ENCODE peak calls at places on chromosome 16, in five cellular contexts. A, Y, M, P and R are unnamed samples.

GRCh38 chr16:81713796-81714195 is 65.3 kb upstream of the PLCG2 start:
- DNase-seq in Y (no peak), M (no peak), A (no peak), P (no peak), R (no peak)

GRCh38 chr16:82544378-82544777 is 82.4 kb upstream of the CDH13 start:
- DNase-seq in P (no peak), A (no peak), M (no peak), Y (no peak), R (no peak)

GRCh38 chr16:52499061-52499460 is 47.9 kb downstream of the TOX3 start:
- DNase-seq in Y (no peak), A (no peak), P (no peak), M (no peak), R (no peak)

GRCh38 chr16:51523400-51523799 is 372.3 kb upstream of the SALL1 start:
- DNase-seq in Y (no peak), M (no peak), P (no peak), A (peak), R (no peak)

GRCh38 chr16:71426069-71426879 is 15.6 kb downstream of the TLE7 start:
- DNase-seq in M (peak), P (peak), Y (peak), A (peak), R (peak)

GRCh38 chr16:3822366-3823045 is 58.0 kb downstream of the CREBBP start:
- DNase-seq in A (no peak), M (peak), P (no peak), Y (no peak), R (no peak)

GRCh38 chr16:21083729-21084268 is 66.8 kb downstream of the DNAH3 start:
- DNase-seq in P (peak), Y (peak), M (peak), A (peak), R (no peak)

GRCh38 chr16:78729687-78730086 is 630.2 kb downstream of the WWOX start:
- DNase-seq in Y (no peak), M (no peak), P (peak), A (no peak), R (peak)

GRCh38 chr16:79283578-79283977 is 317.0 kb downstream of the MAF start:
- DNase-seq in P (no peak), M (no peak), Y (no peak), A (no peak), R (no peak)

GRCh38 chr16:53689636-53690035 is 14.0 kb downstream of the RPGRIP1L start:
- DNase-seq in Y (no peak), M (no peak), P (no peak), A (no peak), R (no peak)

GRCh38 chr16:7372095-7372494 is 39.5 kb downstream of the RBFOX1 start:
- DNase-seq in Y (no peak), A (no peak), M (no peak), P (no peak), R (no peak)

GRCh38 chr16:88049020-88049419 is 97.8 kb downstream of the BANP start:
- DNase-seq in A (no peak), P (no peak), M (no peak), Y (no peak), R (no peak)

GRCh38 chr16:53775821-53776431 is 72.0 kb downstream of the FTO start:
- DNase-seq in P (peak), A (peak), M (no peak), Y (no peak), R (no peak)

GRCh38 chr16:17149904-17150483 is 320.8 kb downstream of the XYLT1 start:
- DNase-seq in Y (no peak), P (peak), M (no peak), A (no peak), R (no peak)

GRCh38 chr16:31491778-31492418 is 9.0 kb downstream of the SLC5A2 start:
- DNase-seq in Y (no peak), M (no peak), A (no peak), P (no peak), R (no peak)

GRCh38 chr16:23333034-23333579 is 31.0 kb downstream of the SCNN1B start:
- DNase-seq in A (peak), Y (no peak), M (no peak), P (no peak), R (no peak)

GRCh38 chr16:50520451-50521245 is 27.5 kb upstream of the NKD1 start:
- DNase-seq in Y (no peak), A (no peak), M (no peak), P (peak), R (no peak)

GRCh38 chr16:72312862-72313261 is 140.9 kb upstream of the PMFBP1 start:
- DNase-seq in A (no peak), M (no peak), P (no peak), Y (no peak), R (no peak)

GRCh38 chr16:82169861-82170845 is at the start of gene MPHOSPH6:
- DNase-seq in A (peak), Y (peak), M (peak), P (peak), R (peak)

GRCh38 chr16:19109288-19109664 is 4.5 kb upstream of the ITPRIPL2 start:
- DNase-seq in M (no peak), Y (no peak), A (no peak), P (no peak), R (no peak)

GRCh38 chr16:27374794-27375499 is 27.0 kb upstream of the IL21R start:
- DNase-seq in M (peak), Y (peak), P (peak), A (peak), R (peak)

GRCh38 chr16:12500771-12501170 is 302.9 kb downstream of the CPPED1 start:
- DNase-seq in Y (no peak), A (peak), M (no peak), P (no peak), R (no peak)

GRCh38 chr16:30445408-30446202 is at the start of gene SEPHS2:
- DNase-seq in M (peak), A (peak), Y (peak), P (peak), R (peak)

GRCh38 chr16:49780436-49780835 is 75.5 kb downstream of the ZNF423 start:
- DNase-seq in Y (no peak), A (no peak), P (no peak), M (no peak), R (no peak)

GRCh38 chr16:51416921-51417320 is 265.9 kb upstream of the SALL1 start:
- DNase-seq in A (no peak), Y (no peak), P (no peak), M (no peak), R (no peak)

GRCh38 chr16:3952342-3953131 is 72.0 kb upstream of the CREBBP start:
- DNase-seq in A (no peak), P (no peak), M (no peak), Y (no peak), R (no peak)

GRCh38 chr16:85234310-85235235 is 122.3 kb upstream of the CIBAR2 start:
- DNase-seq in P (peak), M (peak), A (peak), Y (peak), R (no peak)

GRCh38 chr16:67943619-67944503 is at the start of gene LCAT:
- DNase-seq in A (no peak), M (no peak), P (peak), Y (peak), R (no peak)

GRCh38 chr16:79093554-79093967 is 507.0 kb downstream of the MAF start:
- DNase-seq in A (no peak), Y (no peak), M (no peak), P (no peak), R (no peak)

GRCh38 chr16:81646561-81646960 is 132.5 kb upstream of the PLCG2 start:
- DNase-seq in M (no peak), P (no peak), A (no peak), Y (no peak), R (no peak)

GRCh38 chr16:85570213-85570734 is 42.8 kb upstream of the GSE1 start:
- DNase-seq in M (no peak), Y (no peak), A (no peak), P (no peak), R (no peak)

GRCh38 chr16:22188595-22189442 is 17.3 kb upstream of the EEF2K start:
- DNase-seq in M (peak), P (peak), A (peak), Y (peak), R (peak)

GRCh38 chr16:48535831-48536599 is 74.0 kb downstream of the N4BP1 start:
- DNase-seq in Y (no peak), A (no peak), P (peak), M (no peak), R (peak)

GRCh38 chr16:67873435-67874146 is 739 bp downstream of the EDC4 start:
- DNase-seq in P (no peak), A (no peak), M (peak), Y (peak), R (no peak)

GRCh38 chr16:24852281-24852721 is 6.5 kb downstream of the SLC5A11 start:
- DNase-seq in P (no peak), M (no peak), A (peak), Y (no peak), R (no peak)

GRCh38 chr16:53502331-53503269 is at the start of gene AKTIP:
- DNase-seq in P (no peak), M (peak), Y (peak), A (no peak), R (no peak)

GRCh38 chr16:61820398-61820797 is 215.8 kb downstream of the CDH8 start:
- DNase-seq in Y (no peak), P (no peak), M (no peak), A (no peak), R (no peak)

DNA sequence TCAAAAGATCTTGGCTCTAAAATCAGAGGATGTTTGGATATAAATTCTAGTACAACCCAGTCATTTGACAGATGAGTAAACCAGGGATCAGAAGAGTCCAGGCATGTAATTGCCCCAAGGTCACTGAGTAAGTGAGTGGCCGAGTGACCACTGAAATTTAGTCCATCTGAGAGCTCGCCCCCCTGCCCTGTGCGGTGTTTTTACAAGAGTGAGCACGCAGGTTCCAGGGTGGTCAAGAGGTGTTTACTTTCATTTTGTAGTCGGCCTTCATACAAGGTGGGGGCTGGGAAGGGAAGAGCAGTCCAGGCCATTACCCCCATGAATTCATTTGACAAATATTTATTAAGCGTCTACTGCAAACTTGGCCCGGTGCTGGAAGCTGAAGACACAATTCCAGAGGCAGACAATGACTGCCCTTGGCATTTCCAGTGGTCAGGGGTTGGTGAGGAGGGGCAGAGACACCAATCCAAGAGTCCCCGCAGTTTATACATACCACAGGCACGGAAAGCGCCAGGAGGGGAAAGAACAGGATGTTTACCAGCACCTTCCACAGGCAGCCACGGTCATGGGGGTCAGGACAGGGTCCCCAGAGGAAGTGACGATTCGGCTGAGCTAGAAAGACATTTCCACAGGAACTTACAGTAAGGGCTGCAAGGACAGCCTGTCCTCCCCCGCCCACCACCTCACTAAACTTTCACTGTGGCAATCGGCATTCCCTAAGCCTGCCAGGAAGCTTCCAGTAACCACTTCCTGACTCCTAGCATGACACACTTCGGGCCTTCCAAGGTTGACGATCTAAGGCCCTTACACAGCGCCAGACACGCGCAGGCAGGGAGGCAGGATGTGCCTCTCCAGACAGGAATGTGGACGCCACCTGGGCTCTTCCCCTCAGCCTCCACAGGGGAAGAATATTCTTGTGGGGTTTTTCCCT is 1.4 kb upstream of the MT2A start:
- DNase-seq in Y (no peak), A (peak), P (peak), M (peak), R (no peak)
- TF ChIP-seq POLR2A in Y (no peak), A (no peak), P (peak), M (peak), R (no peak)

DNA sequence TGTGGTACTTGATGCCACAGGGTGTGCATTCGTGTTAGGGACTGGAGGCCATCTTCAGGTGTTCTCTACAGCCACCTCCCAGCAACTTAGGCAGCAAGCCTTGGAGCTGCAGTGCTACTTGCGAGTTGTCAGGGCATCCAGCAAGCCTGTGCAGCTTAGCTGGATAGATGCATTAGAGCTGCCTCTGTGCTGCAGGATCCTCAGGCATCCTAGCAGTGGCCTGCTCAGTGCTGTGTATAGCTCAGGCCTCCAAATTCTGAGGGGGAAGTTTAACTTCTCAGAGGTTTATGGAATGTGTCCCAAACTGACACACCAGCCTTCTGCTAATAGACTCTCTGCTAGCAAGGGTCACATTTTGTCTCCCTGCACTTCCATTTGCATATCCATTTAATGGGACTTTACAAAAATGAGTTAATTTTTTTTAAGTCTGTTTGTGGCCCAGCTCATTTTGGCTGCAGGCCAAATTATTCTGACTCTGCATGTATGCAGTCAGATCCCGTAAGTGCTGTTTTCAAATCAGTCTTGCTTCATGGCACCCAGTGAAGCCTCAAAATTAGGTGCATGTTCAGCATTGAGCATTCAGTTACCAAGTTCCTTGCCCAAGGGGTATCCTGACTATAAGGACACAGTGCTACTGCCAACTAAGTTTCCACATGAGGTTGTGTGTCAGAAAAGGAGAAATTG is 6.8 kb downstream of the GABARAPL2 start:
- DNase-seq in A (no peak), P (no peak), Y (no peak), M (no peak), R (no peak)
- H3K4me2 ChIP-seq in A (no peak), P (no peak), Y (no peak), M (no peak), R (peak)

DNA sequence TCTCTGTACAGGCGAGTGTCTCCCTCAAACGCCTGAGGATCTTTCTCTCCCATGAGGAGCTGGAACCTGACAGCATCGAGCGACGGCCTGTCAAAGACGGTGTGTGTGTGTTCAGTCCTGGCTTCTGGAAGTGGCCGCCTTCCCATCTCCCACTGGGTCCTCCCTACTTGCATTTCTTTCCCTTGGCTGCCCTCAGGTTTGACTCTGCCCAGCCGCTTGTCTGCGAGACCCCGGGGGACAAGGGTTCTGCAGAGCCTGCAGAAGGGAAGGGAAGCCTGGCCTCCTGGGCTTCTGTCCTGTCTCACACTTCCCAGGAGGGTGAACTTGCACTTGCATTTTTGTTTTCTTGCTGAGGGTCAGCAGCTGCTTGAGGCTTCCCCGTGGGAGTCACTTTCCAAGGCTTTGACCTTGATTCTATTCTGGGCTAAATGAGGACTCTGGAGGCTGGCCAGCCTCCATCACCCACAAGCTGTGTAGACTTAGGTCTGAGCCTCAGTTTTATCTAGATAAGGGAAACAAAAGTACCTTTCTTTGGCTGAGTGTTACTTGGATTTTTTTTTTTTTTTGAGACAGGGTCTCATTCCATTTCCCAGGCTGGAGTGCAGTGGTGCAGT is 122.3 kb downstream of the ABCC1 start:
- DNase-seq in M (no peak), Y (no peak), A (no peak), P (peak), R (no peak)
- TF ChIP-seq MYC in M (no peak), Y (no peak), A (no peak), P (no peak), R (no peak)

DNA sequence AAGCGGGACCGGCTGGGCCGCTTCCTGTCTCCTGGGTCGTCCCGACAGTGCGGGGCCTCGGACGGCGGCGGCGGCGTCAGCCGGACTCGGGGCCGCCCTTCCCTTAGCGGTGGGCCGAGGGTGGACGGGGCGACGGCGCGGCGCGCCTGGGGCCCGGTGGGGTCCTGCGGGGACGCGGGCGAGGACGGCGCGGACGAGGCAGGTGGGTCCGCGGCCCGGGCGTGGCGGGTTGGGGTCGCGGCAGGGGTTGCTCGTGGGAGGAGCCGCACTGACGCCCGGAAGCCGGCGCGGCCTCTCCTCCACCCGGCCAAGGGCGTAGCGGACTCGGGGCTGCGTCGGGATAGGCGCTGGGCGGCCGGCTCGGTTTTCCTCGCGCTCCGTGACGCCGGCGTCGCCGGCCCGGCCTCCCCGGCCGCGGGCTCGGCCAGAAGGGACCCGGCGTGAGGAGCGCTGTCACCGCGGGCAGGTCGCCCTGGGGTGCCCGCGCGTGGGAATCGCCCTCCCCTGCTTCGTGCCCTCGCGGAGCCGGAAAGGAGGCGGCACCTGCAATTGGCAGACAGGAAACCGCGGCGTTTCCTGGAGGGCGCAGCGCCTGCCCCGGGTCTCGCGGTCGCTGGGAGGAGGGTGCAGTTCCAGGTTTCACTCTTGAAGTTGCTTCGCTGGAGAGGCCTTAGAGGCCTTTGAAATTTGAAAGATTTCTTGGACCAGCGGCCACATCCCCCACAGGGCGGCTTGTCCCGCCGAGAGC is 481 bp downstream of the ZNF276 start:
- DNase-seq in Y (peak), P (no peak), M (peak), A (peak), R (no peak)
- TF ChIP-seq POLR2A in Y (peak), P (no peak), M (no peak), A (no peak), R (peak)

DNA sequence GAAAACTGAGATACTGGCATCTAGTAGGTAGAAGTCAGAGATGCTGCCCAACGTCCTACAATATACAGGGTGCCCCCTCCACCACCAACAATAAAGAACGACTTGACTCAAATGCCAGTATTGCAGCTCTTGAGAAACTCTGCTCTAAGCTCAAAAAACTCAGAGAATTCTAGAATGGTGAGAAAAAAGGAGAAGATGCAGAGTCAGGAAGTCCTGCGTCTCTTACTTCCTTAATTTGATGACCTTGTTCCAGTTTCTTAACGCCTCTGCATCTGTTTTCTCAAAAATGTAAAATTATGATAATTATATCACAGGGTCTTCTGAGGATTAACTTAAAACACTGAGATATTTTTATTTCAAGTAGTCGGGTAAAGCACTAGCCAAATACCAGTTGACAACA is 1.7 kb upstream of the HSBP1 start:
- DNase-seq in P (no peak), Y (no peak), A (no peak), M (no peak), R (no peak)
- H3K4me2 ChIP-seq in P (no peak), Y (no peak), A (no peak), M (no peak), R (peak)

GRCh38 chr16:66695935-66696668 is 441 bp downstream of the CMTM4 start:
- DNase-seq in M (peak), A (peak), P (no peak), Y (peak), R (no peak)
- TF ChIP-seq MYC in M (no peak), A (no peak), P (peak), Y (no peak), R (no peak)

GRCh38 chr16:2046125-2046888 is 1.3 kb downstream of the NTHL1 start:
- DNase-seq in M (no peak), Y (no peak), P (no peak), A (no peak), R (no peak)

GRCh38 chr16:2046889-2047329 is 725 bp downstream of the NTHL1 start:
- DNase-seq in A (no peak), P (no peak), Y (no peak), M (peak), R (no peak)

GRCh38 chr16:2048116-2048543 is 345 bp downstream of the TSC2 start:
- DNase-seq in P (no peak), Y (no peak), M (no peak), A (no peak), R (no peak)

GRCh38 chr16:2044541-2044940 is 3.1 kb downstream of the NTHL1 start:
- DNase-seq in M (no peak), P (no peak), A (no peak), Y (no peak), R (no peak)

GRCh38 chr16:2047330-2048115 is at the start of the genes NTHL1 and TSC2:
- DNase-seq in P (peak), Y (peak), A (peak), M (peak), R (peak)
- TF ChIP-seq POLR2A in P (no peak), Y (peak), A (peak), M (peak), R (peak)